ENCODE peak calls at places on chromosomes 5 and 9, in six cellular contexts. G, K, X, R, J and F are unnamed samples.

GRCh38 chr5:1661311-1661710 is 137.6 kb upstream of the LPCAT1 start:
- DNase-seq in G (no peak), R (no peak), J (no peak), X (no peak), K (no peak), F (no peak)

GRCh38 chr9:116365056-116365471 is 211.5 kb downstream of the PAPPA start:
- DNase-seq in K (peak; percentile 78), G (no peak), R (peak; percentile 19), J (no peak), X (peak; percentile 38), F (no peak)

GRCh38 chr9:136086213-136086881 is 8.7 kb downstream of the NACC2 start:
- DNase-seq in R (no peak), G (no peak), X (no peak), K (no peak), J (no peak), F (peak; percentile 30)

GRCh38 chr5:59923465-59923864 is 29.9 kb upstream of the PDE4D start:
- DNase-seq in X (peak; percentile 21), G (no peak), K (peak; percentile 30), R (peak; percentile 47), J (no peak), F (no peak)

GRCh38 chr9:4220361-4220760 is 79.5 kb downstream of the GLIS3 start:
- DNase-seq in K (no peak), R (no peak), J (no peak), G (no peak), X (no peak), F (no peak)

GRCh38 chr5:108380531-108381021 is 1.3 kb downstream of the FBXL17 start:
- DNase-seq in K (peak; percentile 13), G (peak; percentile 77), X (peak; percentile 69), R (peak; percentile 67), J (peak; percentile 32), F (peak; percentile 72)

GRCh38 chr5:77400645-77401044 is 91.5 kb downstream of the WDR41 start:
- DNase-seq in K (peak; percentile 17), G (no peak), R (no peak), J (no peak), X (peak; percentile 78), F (no peak)

GRCh38 chr5:176296-176823 is 14.9 kb upstream of the LRRC14B start:
- DNase-seq in X (no peak), G (no peak), R (peak; percentile 74), J (no peak), K (no peak), F (no peak)

GRCh38 chr5:126098330-126099017 is 324.7 kb upstream of the GRAMD2B start:
- DNase-seq in G (no peak), K (peak; percentile 66), X (no peak), J (no peak), R (no peak), F (no peak)

GRCh38 chr5:79301046-79301712 is 65.2 kb downstream of the JMY start:
- DNase-seq in R (no peak), J (no peak), G (no peak), X (no peak), K (peak; percentile 78), F (no peak)

GRCh38 chr9:136946893-136947891 is 2.1 kb downstream of the C8G start:
- DNase-seq in R (no peak), G (no peak), K (no peak), J (no peak), X (no peak), F (no peak)

GRCh38 chr5:32760091-32760509 is 49.0 kb downstream of the NPR3 start:
- DNase-seq in J (no peak), X (peak; percentile 92), K (peak; percentile 98), G (no peak), R (peak; percentile 15), F (no peak)

GRCh38 chr9:134358026-134358967 is 32.0 kb downstream of the RXRA start:
- DNase-seq in J (no peak), G (no peak), K (peak; percentile 21), R (no peak), X (no peak), F (no peak)

GRCh38 chr5:73540192-73540591 is 25.2 kb downstream of the ANKRA2 start:
- DNase-seq in G (no peak), K (peak; percentile 90), X (peak; percentile 74), J (no peak), R (no peak), F (no peak)

GRCh38 chr9:69090140-69090750 is 54.7 kb downstream of the FXN start:
- DNase-seq in K (no peak), R (peak; percentile 80), G (no peak), J (no peak), X (no peak), F (peak; percentile 47)

GRCh38 chr5:45385321-45386058 is 310.7 kb downstream of the HCN1 start:
- DNase-seq in G (no peak), R (peak; percentile 29), J (no peak), X (peak; percentile 92), K (peak; percentile 68), F (no peak)

GRCh38 chr5:29949301-29949872 is 1244.1 kb upstream of the CDH6 start:
- DNase-seq in R (peak; percentile 74), X (no peak), G (no peak), J (no peak), K (no peak), F (no peak)

GRCh38 chr5:111472579-111472978 is 39.8 kb downstream of the STARD4 start:
- DNase-seq in K (no peak), G (no peak), X (no peak), R (no peak), J (no peak), F (no peak)

GRCh38 chr5:142017832-142018427 is 5.1 kb upstream of the GNPDA1 start:
- DNase-seq in G (no peak), X (peak; percentile 83), K (peak; percentile 75), R (no peak), J (no peak), F (no peak)

GRCh38 chr5:170818222-170818621 is 34.7 kb downstream of the GABRP start:
- DNase-seq in X (peak; percentile 68), G (no peak), J (no peak), R (no peak), K (peak; percentile 71), F (no peak)

GRCh38 chr9:94974154-94974860 is 247.8 kb downstream of the AOPEP start:
- DNase-seq in G (no peak), J (no peak), X (no peak), K (no peak), R (no peak), F (no peak)

GRCh38 chr9:88871669-88872068 is 119.6 kb upstream of the S1PR3 start:
- DNase-seq in R (no peak), K (no peak), X (no peak), J (no peak), G (no peak), F (no peak)

GRCh38 chr9:108436470-108436869 is 419.3 kb downstream of the ACTL7B start:
- DNase-seq in G (no peak), R (no peak), X (no peak), K (no peak), J (no peak), F (no peak)

GRCh38 chr5:40238066-40238745 is 441.5 kb upstream of the PTGER4 start:
- DNase-seq in X (no peak), K (no peak), J (no peak), R (no peak), G (no peak), F (no peak)

GRCh38 chr5:139845846-139846681 is 50.5 kb downstream of the PSD2 start:
- DNase-seq in G (no peak), J (no peak), K (no peak), X (no peak), R (no peak), F (no peak)

GRCh38 chr9:17719053-17719452 is 140.2 kb downstream of the SH3GL2 start:
- DNase-seq in J (no peak), X (no peak), R (no peak), K (no peak), G (no peak), F (no peak)

GRCh38 chr5:191036-191948 is at the start of gene LRRC14B:
- DNase-seq in G (no peak), R (no peak), J (no peak), X (no peak), K (no peak), F (no peak)

GRCh38 chr9:87891754-87892153 is 9.1 kb downstream of the SPATA31E1 start:
- DNase-seq in J (no peak), R (no peak), K (peak; percentile 55), X (peak; percentile 34), G (no peak), F (no peak)

GRCh38 chr9:77764894-77765780 is 117.0 kb upstream of the GNA14 start:
- DNase-seq in G (no peak), J (no peak), R (peak; percentile 65), K (peak; percentile 80), X (peak; percentile 60), F (no peak)

DNA sequence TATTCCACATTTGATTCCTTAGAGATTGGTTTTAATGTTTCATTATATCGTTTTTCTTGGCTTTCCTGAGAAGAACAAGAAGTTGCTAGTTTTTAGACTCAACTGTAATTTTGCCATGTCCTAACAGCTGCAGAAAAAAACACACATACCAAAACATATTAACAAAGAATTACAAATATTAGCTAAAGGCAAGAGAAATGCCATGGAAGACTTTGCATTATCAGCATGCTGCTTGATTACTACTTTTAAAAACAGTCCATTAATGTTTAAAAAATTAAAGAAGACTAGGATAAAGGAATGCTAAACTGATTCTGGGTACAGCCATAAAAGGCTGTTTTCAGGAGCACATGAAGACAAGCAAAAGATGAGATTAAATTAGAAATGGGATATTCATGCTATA is 20.5 kb upstream of the IFNE start:
- DNase-seq in X (no peak), R (no peak), G (no peak), K (no peak), J (no peak), F (no peak)
- H2BK15ac ChIP-seq in X (no peak overlapping the region), R (no peak overlapping the region), G (no peak overlapping the region), K (no peak overlapping the region), J (no peak overlapping the region), F (no peak overlapping the region)

GRCh38 chr5:181259974-181260719 is 796 bp downstream of the TRIM52 start:
- DNase-seq in G (peak; percentile 45), J (no peak), R (no peak), X (no peak), K (no peak), F (peak; percentile 23)
- H2BK15ac ChIP-seq in G (no peak overlapping the region), J (no peak overlapping the region), R (no peak overlapping the region), X (no peak overlapping the region), K (no peak overlapping the region), F (no peak overlapping the region)

DNA sequence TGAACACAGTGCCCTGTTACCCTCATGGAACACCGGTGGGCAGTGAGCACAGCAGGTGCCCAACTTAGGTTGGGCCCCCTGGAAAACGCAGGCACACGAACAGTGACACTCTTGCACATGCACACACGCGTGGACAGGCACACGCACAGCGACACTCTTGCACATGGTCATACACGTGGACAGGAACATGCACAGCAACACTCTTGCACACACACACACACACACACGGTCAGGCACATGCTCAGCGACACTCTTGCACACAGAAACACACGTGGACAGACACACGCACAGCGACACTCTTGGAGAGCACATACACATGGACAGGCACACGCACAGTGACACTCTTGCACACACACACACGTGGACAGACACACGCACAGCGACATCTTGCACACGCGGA is 559.4 kb upstream of the ADAMTS16 start:
- DNase-seq in J (no peak), X (no peak), G (no peak), R (no peak), K (no peak), F (no peak)
- H2BK15ac ChIP-seq in J (no peak overlapping the region), X (no peak overlapping the region), G (peak overlapping the region; percentile 48), R (no peak overlapping the region), K (no peak overlapping the region), F (no peak overlapping the region)

GRCh38 chr9:110457245-110457644 is 119.6 kb upstream of the TXNDC8 start:
- DNase-seq in X (no peak), R (no peak), K (no peak), J (no peak), G (no peak), F (no peak)

GRCh38 chr9:110455860-110456259 is 118.2 kb upstream of the TXNDC8 start:
- DNase-seq in K (no peak), G (no peak), X (no peak), J (no peak), R (no peak), F (no peak)

GRCh38 chr9:110452227-110452801 is 114.7 kb upstream of the TXNDC8 start:
- DNase-seq in R (no peak), X (peak; percentile 19), K (peak; percentile 15), G (no peak), J (no peak), F (no peak)
- H2BK15ac ChIP-seq in R (no peak overlapping the region), X (no peak overlapping the region), K (no peak overlapping the region), G (no peak overlapping the region), J (no peak overlapping the region), F (no peak overlapping the region)